ENCODE peak calls at places on chromosome 20, in seven cellular contexts. R, L, E, N, T, B and J are unnamed samples.

GRCh38 chr20:57620999-57621398 is 773 bp upstream of the ZBP1 start:
- DNase-seq in L (no peak), N (no peak), T (no peak), R (no peak), E (no peak), B (no peak), J (no peak)

GRCh38 chr20:53175135-53175780 is 203.1 kb downstream of the TSHZ2 start:
- DNase-seq in N (no peak), E (no peak), L (no peak), B (no peak), R (no peak), T (no peak), J (no peak)

GRCh38 chr20:7980332-7981046 is 39.1 kb downstream of the TMX4 start:
- DNase-seq in L (peak), T (peak), R (no peak), N (no peak), B (no peak), E (no peak), J (no peak)

GRCh38 chr20:20369353-20370086 is 1.6 kb downstream of the INSM1 start:
- DNase-seq in L (no peak), E (peak), B (no peak), R (no peak), T (no peak), N (no peak), J (no peak)

GRCh38 chr20:58580493-58580835 is 65.3 kb upstream of the APCDD1L start:
- DNase-seq in B (no peak), L (no peak), T (no peak), N (no peak), R (no peak), E (peak), J (no peak)

GRCh38 chr20:19915111-19915798 is 101.9 kb upstream of the NAA20 start:
- DNase-seq in T (no peak), R (no peak), E (no peak), B (no peak), L (no peak), N (no peak), J (no peak)

GRCh38 chr20:64112691-64113443 is 5.5 kb upstream of the NPBWR2 start:
- DNase-seq in R (no peak), E (no peak), L (no peak), B (no peak), N (no peak), T (no peak), J (no peak)

GRCh38 chr20:45779011-45779915 is 12.4 kb downstream of the WFDC3 start:
- DNase-seq in R (no peak), L (peak), B (no peak), N (no peak), T (peak), E (peak), J (peak)

GRCh38 chr20:63508072-63508768 is 9.3 kb upstream of the EEF1A2 start:
- DNase-seq in R (no peak), B (no peak), N (no peak), E (no peak), T (no peak), L (no peak), J (no peak)

GRCh38 chr20:40506567-40506966 is 182.5 kb downstream of the MAFB start:
- DNase-seq in N (peak), E (peak), R (no peak), B (no peak), L (no peak), T (peak), J (peak)

GRCh38 chr20:32110173-32110704 is 725 bp downstream of the TM9SF4 start:
- DNase-seq in L (no peak), E (no peak), B (no peak), T (no peak), R (no peak), N (no peak), J (no peak)

GRCh38 chr20:10565191-10565921 is 108.4 kb downstream of the JAG1 start:
- DNase-seq in N (no peak), R (no peak), E (no peak), L (peak), T (no peak), B (no peak), J (no peak)

GRCh38 chr20:36813784-36814136 is 40.2 kb upstream of the DSN1 start:
- DNase-seq in T (no peak), B (no peak), L (no peak), E (no peak), N (no peak), R (no peak), J (no peak)

GRCh38 chr20:37494301-37494700 is 26.7 kb upstream of the NNAT start:
- DNase-seq in E (no peak), T (no peak), L (no peak), B (no peak), N (no peak), R (no peak), J (no peak)

GRCh38 chr20:62872184-62872862 is 10.7 kb upstream of the TCFL5 start:
- DNase-seq in L (no peak), T (no peak), B (no peak), E (no peak), N (no peak), R (no peak), J (no peak)

GRCh38 chr20:37859406-37860171 is 43.3 kb upstream of the VSTM2L start:
- DNase-seq in R (no peak), B (no peak), T (no peak), L (no peak), E (no peak), N (no peak), J (no peak)

GRCh38 chr20:57053798-57054552 is 212.5 kb downstream of the BMP7 start:
- DNase-seq in E (no peak), T (no peak), B (no peak), L (no peak), N (no peak), R (no peak), J (no peak)

GRCh38 chr20:47379433-47380150 is 23.1 kb upstream of the ZMYND8 start:
- DNase-seq in E (peak), T (no peak), N (no peak), B (no peak), L (peak), R (no peak), J (peak)

GRCh38 chr20:46699651-46700359 is 9.6 kb upstream of the SLC2A10 start:
- DNase-seq in B (no peak), E (no peak), L (peak), R (no peak), T (no peak), N (no peak), J (no peak)

GRCh38 chr20:1953616-1954015 is 40.2 kb downstream of the PDYN start:
- DNase-seq in N (no peak), B (no peak), L (no peak), T (no peak), E (no peak), R (peak), J (no peak)

GRCh38 chr20:42959996-42960395 is 229.7 kb downstream of the PTPRT start:
- DNase-seq in B (no peak), L (no peak), T (no peak), E (no peak), N (no peak), R (no peak), J (no peak)

GRCh38 chr20:61896058-61896961 is 169.4 kb downstream of the TAF4 start:
- DNase-seq in B (peak), T (no peak), R (no peak), N (no peak), L (peak), E (no peak), J (peak)

GRCh38 chr20:52890130-52890529 is 82.0 kb upstream of the TSHZ2 start:
- DNase-seq in L (no peak), E (no peak), T (no peak), N (no peak), R (no peak), B (no peak), J (no peak)

GRCh38 chr20:25042531-25043498 is 15.1 kb downstream of the ACSS1 start:
- DNase-seq in T (no peak), L (no peak), B (no peak), E (no peak), R (peak), N (peak), J (no peak)

GRCh38 chr20:8272758-8273157 is 140.7 kb downstream of the PLCB1 start:
- DNase-seq in B (no peak), N (no peak), L (no peak), E (no peak), R (no peak), T (no peak), J (no peak)

GRCh38 chr20:57629976-57630525 is 9.8 kb upstream of the ZBP1 start:
- DNase-seq in R (no peak), E (no peak), N (no peak), B (no peak), L (no peak), T (no peak), J (no peak)

GRCh38 chr20:41392871-41393704 is 26.5 kb upstream of the EMILIN3 start:
- DNase-seq in T (no peak), L (no peak), B (no peak), N (no peak), R (no peak), E (no peak), J (no peak)

GRCh38 chr20:17617868-17618672 is 48.2 kb downstream of the DSTN start:
- DNase-seq in L (no peak), N (peak), E (no peak), T (peak), R (no peak), B (peak), J (no peak)

GRCh38 chr20:51037499-51038110 is 14.7 kb upstream of the KCNG1 start:
- DNase-seq in E (peak), B (no peak), N (no peak), T (no peak), R (no peak), L (no peak), J (no peak)

GRCh38 chr20:59873409-59873808 is 60.0 kb downstream of the SYCP2 start:
- DNase-seq in B (no peak), R (no peak), L (no peak), E (no peak), N (no peak), T (no peak), J (no peak)

GRCh38 chr20:39376788-39377187 is 414.6 kb downstream of the DHX35 start:
- DNase-seq in T (no peak), E (no peak), B (no peak), L (no peak), R (no peak), N (no peak), J (no peak)

GRCh38 chr20:46324379-46324778 is 16.1 kb upstream of the CDH22 start:
- DNase-seq in L (no peak), B (no peak), E (no peak), N (no peak), T (peak), R (no peak), J (no peak)

GRCh38 chr20:54200487-54201267 is 7.2 kb upstream of the PFDN4 start:
- DNase-seq in E (no peak), T (peak), B (no peak), R (no peak), L (no peak), N (no peak), J (no peak)

GRCh38 chr20:46400828-46401477 is 5.5 kb downstream of the ELMO2 start:
- DNase-seq in R (no peak), T (no peak), L (peak), N (no peak), E (no peak), B (no peak), J (no peak)

GRCh38 chr20:35409542-35409941 is 2.2 kb downstream of the UQCC1 start:
- DNase-seq in L (no peak), R (no peak), N (no peak), T (no peak), E (no peak), B (no peak), J (no peak)

GRCh38 chr20:11232249-11232648 is 558.5 kb upstream of the JAG1 start:
- DNase-seq in E (no peak), L (no peak), R (no peak), B (no peak), N (no peak), T (no peak), J (no peak)

GRCh38 chr20:48467622-48468021 is 360.2 kb downstream of the PREX1 start:
- DNase-seq in T (no peak), B (no peak), N (no peak), R (no peak), E (no peak), L (no peak), J (no peak)